ENCODE peak calls at places on chromosomes 4 and X, in nine cellular contexts. I is BE2C; H is IMR-90; K is Panc1; G is CD8-positive, alpha-beta memory T cell; A is tibial artery; W is body of pancreas; D is right cardiac atrium; O is ovary. E is an unnamed sample.

GRCh38 chr4:142815834-142816233 is 30.3 kb downstream of the INPP4B start:
- DNase-seq in I (no peak), H (peak; percentile 70), K (no peak), G (no peak), A (no peak), W (no peak), D (no peak), O (no peak), E (peak; percentile 47)

GRCh38 chr4:14771091-14771490 is 231.2 kb upstream of the CPEB2 start:
- DNase-seq in I (no peak), H (no peak), K (no peak), G (no peak), A (no peak), W (no peak), D (no peak), O (no peak), E (no peak)

GRCh38 chrX:47723689-47724088 is 64.7 kb upstream of the UXT start:
- DNase-seq in I (no peak), H (no peak), K (no peak), G (no peak), A (no peak), W (no peak), D (no peak), O (no peak), E (no peak)

GRCh38 chr4:173752610-173753009 is 222.6 kb upstream of the HAND2 start:
- DNase-seq in I (peak; percentile 77), H (peak; percentile 4), K (no peak), G (no peak), A (no peak), W (peak; percentile 21), D (no peak), O (no peak), E (peak; percentile 19)

GRCh38 chrX:100979881-100980607 is 10.5 kb downstream of the ARL13A start:
- DNase-seq in I (no peak), H (peak; percentile 22), K (no peak), G (no peak), A (no peak), W (no peak), D (no peak), O (no peak), E (no peak)

GRCh38 chr4:54493862-54494261 is 163.9 kb upstream of the KIT start:
- DNase-seq in I (no peak), H (peak; percentile 6), K (no peak), G (no peak), A (no peak), W (no peak), D (no peak), O (no peak), E (no peak)

GRCh38 chr4:61959087-61959486 is 759.0 kb downstream of the ADGRL3 start:
- DNase-seq in I (no peak), H (no peak), K (no peak), G (no peak), A (no peak), W (no peak), D (no peak), O (no peak), E (no peak)

GRCh38 chr4:95304898-95305297 is 243.9 kb downstream of the UNC5C start:
- DNase-seq in I (no peak), H (peak; percentile 7), K (peak; percentile 47), G (no peak), A (no peak), W (no peak), D (no peak), O (no peak), E (peak; percentile 90)

GRCh38 chr4:129550281-129550785 is 454.4 kb downstream of the C4orf33 start:
- DNase-seq in I (no peak), H (no peak), K (no peak), G (no peak), A (no peak), W (no peak), D (no peak), O (no peak), E (no peak)

GRCh38 chr4:136056748-136057147 is 1475.5 kb downstream of the PCDH18 start:
- DNase-seq in I (no peak), H (no peak), K (no peak), G (no peak), A (no peak), W (no peak), D (no peak), O (no peak), E (no peak)

GRCh38 chrX:12986164-12986779 is 11.4 kb downstream of the TMSB4X start:
- DNase-seq in I (no peak), H (no peak), K (no peak), G (no peak), A (no peak), W (no peak), D (no peak), O (no peak), E (no peak)

GRCh38 chr4:151604238-151604637 is 156.6 kb downstream of the GATB start:
- DNase-seq in I (peak; percentile 36), H (peak; percentile 32), K (no peak), G (no peak), A (no peak), W (no peak), D (no peak), O (no peak), E (peak; percentile 6)

GRCh38 chr4:167234388-167234881 is at the start of gene SPOCK3:
- DNase-seq in I (peak; percentile 83), H (no peak), K (no peak), G (no peak), A (no peak), W (peak; percentile 42), D (peak; percentile 32), O (peak; percentile 16), E (peak; percentile 36)

GRCh38 chr4:508675-509373 is 9.8 kb downstream of the PIGG start:
- DNase-seq in I (no peak), H (no peak), K (no peak), G (no peak), A (no peak), W (no peak), D (no peak), O (no peak), E (no peak)

GRCh38 chr4:11954093-11954492 is 525.4 kb upstream of the HS3ST1 start:
- DNase-seq in I (no peak), H (no peak), K (no peak), G (no peak), A (no peak), W (no peak), D (no peak), O (no peak), E (no peak)

GRCh38 chr4:103498161-103499070 is 221.4 kb downstream of the TACR3 start:
- DNase-seq in I (no peak), H (peak; percentile 4), K (no peak), G (no peak), A (no peak), W (no peak), D (no peak), O (no peak), E (peak; percentile 35)

DNA sequence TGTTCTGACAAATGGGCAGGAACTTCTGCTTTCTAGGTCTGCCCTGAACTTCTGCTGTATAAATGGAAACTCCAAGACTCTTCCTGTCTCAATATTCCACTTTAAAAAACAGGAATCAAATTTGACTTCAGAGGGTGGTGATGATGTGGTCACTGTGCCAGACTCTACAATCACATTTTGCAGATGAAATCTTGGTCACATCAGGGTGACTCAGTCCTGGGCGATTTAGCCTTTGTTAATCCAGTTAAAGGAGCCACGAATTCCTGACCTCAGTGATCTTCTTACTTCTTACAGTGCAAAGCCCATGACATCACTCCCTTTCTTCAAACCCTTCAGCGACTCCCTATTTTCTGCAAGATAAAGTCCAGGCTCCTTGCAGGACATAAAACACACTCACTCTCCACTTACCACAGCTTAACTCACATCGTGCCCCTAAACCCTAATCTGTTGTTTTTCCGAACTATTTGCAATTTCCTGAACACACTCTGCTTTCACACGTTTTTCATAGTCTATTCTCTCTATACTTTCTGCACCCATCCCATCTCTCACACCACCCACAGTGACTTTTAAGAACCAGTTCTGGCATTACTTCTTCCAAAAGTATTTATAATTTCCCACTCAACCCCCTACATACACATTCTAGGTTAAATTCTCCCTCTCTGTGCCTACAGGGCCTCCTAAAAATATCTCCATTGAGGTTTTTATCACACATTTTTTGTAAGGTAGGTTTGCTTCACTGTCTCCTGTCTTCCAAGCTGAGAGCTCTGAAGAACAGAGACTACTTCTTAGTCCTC is 11.1 kb downstream of the GASK1B start:
- DNase-seq in I (no peak), H (peak; percentile 79), K (no peak), G (no peak), A (peak; percentile 56), W (no peak), D (no peak), O (no peak), E (peak; percentile 82)
- H3K4me1 ChIP-seq in I (no peaks in the 10 kb centered on the region), H (peaks cover 5% of the 10 kb centered on the region), K (no peaks in the 10 kb centered on the region), G (no peaks in the 10 kb centered on the region), A (peaks cover 45% of the 10 kb centered on the region), W (peaks cover 6% of the 10 kb centered on the region), D (peaks cover 2% of the 10 kb centered on the region), O (peaks cover 19% of the 10 kb centered on the region), E (peaks cover 42% of the 10 kb centered on the region)

DNA sequence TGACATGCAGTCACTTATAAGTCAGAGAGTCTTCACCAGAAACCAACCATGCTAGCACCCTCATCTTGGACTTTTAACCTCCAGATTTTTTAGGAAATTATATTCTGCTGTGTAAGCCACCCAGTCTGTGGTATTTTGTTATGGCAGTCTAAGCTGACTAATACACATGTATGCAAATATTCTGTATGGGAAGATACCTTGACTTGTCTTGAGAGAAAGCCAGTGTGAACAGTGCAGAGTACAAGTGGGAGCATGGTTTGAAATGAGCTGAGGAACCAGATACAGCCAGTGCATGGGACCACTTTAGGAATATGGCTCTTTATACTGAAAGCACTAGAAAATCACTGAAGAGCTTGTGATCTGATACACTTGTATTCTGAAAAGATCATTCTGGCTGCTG is 110.5 kb upstream of the MAP9 start:
- DNase-seq in I (no peak), H (no peak), K (no peak), G (no peak), A (no peak), W (no peak), D (no peak), O (no peak), E (no peak)
- H3K27me3 ChIP-seq in I (no peaks in the 10 kb centered on the region), H (no peaks in the 10 kb centered on the region), K (no peaks in the 10 kb centered on the region), G (no peaks in the 10 kb centered on the region), A (no peaks in the 10 kb centered on the region), W (no peaks in the 10 kb centered on the region), D (no peaks in the 10 kb centered on the region), O (no peaks in the 10 kb centered on the region), E (no peaks in the 10 kb centered on the region)

GRCh38 chr4:153271820-153272219 is 67.6 kb downstream of the TRIM2 start:
- DNase-seq in I (no peak), H (no peak), K (no peak), G (no peak), A (no peak), W (no peak), D (no peak), O (no peak), E (no peak)
- H3K4me1 ChIP-seq in I (no peaks in the 10 kb centered on the region), H (peaks cover 4% of the 10 kb centered on the region), K (peaks cover 4% of the 10 kb centered on the region), G (no peaks in the 10 kb centered on the region), A (peaks cover 18% of the 10 kb centered on the region), W (peaks cover 56% of the 10 kb centered on the region), D (peaks cover 3% of the 10 kb centered on the region), O (peaks cover 2% of the 10 kb centered on the region), E (peaks cover 5% of the 10 kb centered on the region)

DNA sequence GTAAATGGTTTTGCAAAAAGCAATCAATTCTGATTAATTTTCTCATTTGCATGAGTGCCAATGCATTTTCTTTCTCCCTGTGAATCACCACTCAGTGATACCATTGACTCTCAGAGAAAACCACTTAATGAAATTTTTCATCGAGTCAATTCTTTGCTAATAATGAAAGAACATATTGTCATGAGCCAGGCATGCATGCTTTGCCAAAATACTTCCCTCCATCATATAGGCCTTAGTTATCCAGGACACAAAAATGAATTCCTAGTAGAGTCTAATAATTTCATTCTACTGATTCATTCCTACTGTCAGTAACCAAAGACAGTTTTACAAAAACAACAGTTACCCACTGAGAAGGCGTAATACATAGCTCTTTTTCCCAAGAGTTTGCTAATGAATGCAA is 680.0 kb downstream of the TRIML1 start:
- DNase-seq in I (no peak), H (peak; percentile 57), K (no peak), G (no peak), A (no peak), W (no peak), D (no peak), O (no peak), E (no peak)
- H3K27me3 ChIP-seq in I (no peaks in the 10 kb centered on the region), H (no peaks in the 10 kb centered on the region), K (no peaks in the 10 kb centered on the region), G (no peaks in the 10 kb centered on the region), A (no peaks in the 10 kb centered on the region), W (no peaks in the 10 kb centered on the region), D (no peaks in the 10 kb centered on the region), O (no peaks in the 10 kb centered on the region), E (no peaks in the 10 kb centered on the region)

E was measured in SJSA1.